ENCODE peak calls at places on chromosome 20, in four cellular contexts. R is colonic mucosa, E is fibroblast of lung, C is endothelial cell of umbilical vein. O is an unnamed sample. For H3K4me1, the result is how much of the 10 kb centered on the place peaks cover.

GRCh38 chr20:62043131-62043914 is 22.4 kb downstream of the TAF4 start:
- DNase-seq in R (no peak), E (no peak), C (no peak), O (no peak)

GRCh38 chr20:16612708-16613107 is 39.5 kb upstream of the KIF16B start:
- DNase-seq in R (no peak), E (no peak), C (no peak), O (no peak)

GRCh38 chr20:34820805-34821578 is 4.5 kb downstream of the NCOA6 start:
- DNase-seq in R (no peak), E (no peak), C (no peak), O (no peak)

GRCh38 chr20:57069442-57069841 is 197.0 kb downstream of the BMP7 start:
- DNase-seq in R (no peak), E (no peak), C (no peak), O (no peak)

GRCh38 chr20:16123623-16124022 is 449.6 kb downstream of the KIF16B start:
- DNase-seq in R (no peak), E (no peak), C (no peak), O (no peak)

GRCh38 chr20:17529586-17529985 is 1.6 kb downstream of the BFSP1 start:
- DNase-seq in R (no peak), E (no peak), C (no peak), O (no peak)

GRCh38 chr20:24662756-24663399 is 193.4 kb downstream of the SYNDIG1 start:
- DNase-seq in R (no peak), E (peak), C (no peak), O (no peak)

GRCh38 chr20:5013682-5014447 is 12.6 kb upstream of the SLC23A2 start:
- DNase-seq in R (no peak), E (no peak), C (no peak), O (no peak)

GRCh38 chr20:4869290-4870193 is 131.8 kb downstream of the SLC23A2 start:
- DNase-seq in R (peak), E (peak), C (no peak), O (peak)

GRCh38 chr20:63135411-63135810 is 80.5 kb downstream of the YTHDF1 start:
- DNase-seq in R (no peak), E (no peak), C (no peak), O (no peak)

GRCh38 chr20:34558320-34559202 is at the start of gene MAP1LC3A:
- DNase-seq in R (peak), E (peak), C (peak), O (peak)

GRCh38 chr20:483791-484644 is 21.7 kb upstream of the TBC1D20 start:
- DNase-seq in R (no peak), E (no peak), C (peak), O (no peak)

GRCh38 chr20:973785-974194 is 28.3 kb downstream of the RSPO4 start:
- DNase-seq in R (peak), E (no peak), C (no peak), O (no peak)

GRCh38 chr20:15045246-15045645 is 707.8 kb upstream of the FLRT3 start:
- DNase-seq in R (no peak), E (no peak), C (no peak), O (no peak)

GRCh38 chr20:34042286-34042685 is 48.6 kb downstream of the RALY start:
- DNase-seq in R (no peak), E (no peak), C (no peak), O (no peak)

GRCh38 chr20:43570496-43570895 is 11.7 kb downstream of the SGK2 start:
- DNase-seq in R (peak), E (no peak), C (no peak), O (no peak)

GRCh38 chr20:10547276-10548114 is 112.4 kb downstream of the SLX4IP start:
- DNase-seq in R (no peak), E (no peak), C (peak), O (no peak)

GRCh38 chr20:57753332-57754164 is 43.7 kb upstream of the PMEPA1 start:
- DNase-seq in R (no peak), E (no peak), C (no peak), O (no peak)

GRCh38 chr20:3706774-3707507 is 5.5 kb downstream of the SIGLEC1 start:
- DNase-seq in R (no peak), E (peak), C (no peak), O (no peak)

GRCh38 chr20:20211988-20212518 is 155.9 kb upstream of the INSM1 start:
- DNase-seq in R (no peak), E (no peak), C (no peak), O (no peak)

GRCh38 chr20:37734228-37734980 is 40.6 kb downstream of the CTNNBL1 start:
- DNase-seq in R (no peak), E (peak), C (no peak), O (no peak)

GRCh38 chr20:34546751-34547181 is 11.8 kb upstream of the MAP1LC3A start:
- DNase-seq in R (peak), E (no peak), C (no peak), O (no peak)

GRCh38 chr20:62952373-62953166 is at the start of gene SLC17A9:
- DNase-seq in R (peak), E (peak), C (peak), O (peak)

GRCh38 chr20:47854687-47855212 is 69.5 kb upstream of the SULF2 start:
- DNase-seq in R (no peak), E (peak), C (peak), O (no peak)

GRCh38 chr20:25246182-25246943 is 1.5 kb upstream of the PYGB start:
- DNase-seq in R (peak), E (no peak), C (no peak), O (no peak)

GRCh38 chr20:50376888-50377459 is 133.2 kb upstream of the PTPN1 start:
- DNase-seq in R (no peak), E (no peak), C (no peak), O (no peak)

GRCh38 chr20:10540636-10541493 is 105.8 kb downstream of the SLX4IP start:
- DNase-seq in R (no peak), E (peak), C (peak), O (no peak)

GRCh38 chr20:3825526-3825925 is 5.2 kb downstream of the AP5S1 start:
- DNase-seq in R (no peak), E (no peak), C (no peak), O (no peak)

GRCh38 chr20:62309947-62310756 is 7.4 kb downstream of the ADRM1 start:
- DNase-seq in R (no peak), E (no peak), C (no peak), O (no peak)

GRCh38 chr20:59646487-59646886 is 42.1 kb downstream of the PHACTR3 start:
- DNase-seq in R (peak), E (no peak), C (no peak), O (no peak)

GRCh38 chr20:23365390-23366165 is 3.6 kb downstream of the GZF1 start:
- DNase-seq in R (no peak), E (no peak), C (no peak), O (no peak)
- H3K4me1 ChIP-seq in R (under half), E (under half), C (under half), O (under half)

GRCh38 chr20:39347626-39348025 is 385.5 kb downstream of the DHX35 start:
- DNase-seq in R (no peak), E (no peak), C (no peak), O (no peak)

DNA sequence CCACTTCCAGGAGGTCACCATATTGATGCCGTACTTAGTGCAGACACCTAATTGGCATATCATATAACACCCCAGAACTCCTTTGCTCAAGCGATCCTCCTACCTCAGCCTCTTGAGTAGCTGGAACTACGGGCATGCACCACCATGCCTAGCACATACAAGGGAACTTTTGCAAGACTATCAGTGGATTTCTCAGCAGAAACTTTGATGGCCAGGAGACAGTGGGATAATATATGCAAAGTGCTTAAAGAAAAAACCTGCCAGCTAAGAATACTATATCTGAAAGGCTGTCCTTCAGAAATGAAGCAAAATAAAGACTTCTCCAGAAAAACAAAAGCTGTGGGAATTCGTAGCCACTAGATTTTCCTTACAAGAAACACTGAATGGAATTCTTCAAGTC is 387.1 kb downstream of the DHX35 start:
- DNase-seq in R (no peak), E (no peak), C (no peak), O (no peak)
- H3K27ac ChIP-seq in R (no peak), E (no peak), C (no peak), O (no peak)

GRCh38 chr20:32842688-32843524 is 15.8 kb upstream of the EFCAB8 start:
- DNase-seq in R (no peak), E (no peak), C (no peak), O (no peak)
- H3K4me1 ChIP-seq in R (under half), E (under half), C (under half), O (under half)

GRCh38 chr20:53599378-53599777 is 5.7 kb upstream of the ZNF217 start:
- DNase-seq in R (peak), E (no peak), C (no peak), O (no peak)

GRCh38 chr20:53597085-53597482 is 3.4 kb upstream of the ZNF217 start:
- DNase-seq in R (peak), E (no peak), C (no peak), O (no peak)

GRCh38 chr20:53597521-53598120 is 4.0 kb upstream of the ZNF217 start:
- DNase-seq in R (peak), E (no peak), C (no peak), O (no peak)

GRCh38 chr20:53599039-53599362 is 5.4 kb upstream of the ZNF217 start:
- DNase-seq in R (no peak), E (no peak), C (no peak), O (no peak)

DNA sequence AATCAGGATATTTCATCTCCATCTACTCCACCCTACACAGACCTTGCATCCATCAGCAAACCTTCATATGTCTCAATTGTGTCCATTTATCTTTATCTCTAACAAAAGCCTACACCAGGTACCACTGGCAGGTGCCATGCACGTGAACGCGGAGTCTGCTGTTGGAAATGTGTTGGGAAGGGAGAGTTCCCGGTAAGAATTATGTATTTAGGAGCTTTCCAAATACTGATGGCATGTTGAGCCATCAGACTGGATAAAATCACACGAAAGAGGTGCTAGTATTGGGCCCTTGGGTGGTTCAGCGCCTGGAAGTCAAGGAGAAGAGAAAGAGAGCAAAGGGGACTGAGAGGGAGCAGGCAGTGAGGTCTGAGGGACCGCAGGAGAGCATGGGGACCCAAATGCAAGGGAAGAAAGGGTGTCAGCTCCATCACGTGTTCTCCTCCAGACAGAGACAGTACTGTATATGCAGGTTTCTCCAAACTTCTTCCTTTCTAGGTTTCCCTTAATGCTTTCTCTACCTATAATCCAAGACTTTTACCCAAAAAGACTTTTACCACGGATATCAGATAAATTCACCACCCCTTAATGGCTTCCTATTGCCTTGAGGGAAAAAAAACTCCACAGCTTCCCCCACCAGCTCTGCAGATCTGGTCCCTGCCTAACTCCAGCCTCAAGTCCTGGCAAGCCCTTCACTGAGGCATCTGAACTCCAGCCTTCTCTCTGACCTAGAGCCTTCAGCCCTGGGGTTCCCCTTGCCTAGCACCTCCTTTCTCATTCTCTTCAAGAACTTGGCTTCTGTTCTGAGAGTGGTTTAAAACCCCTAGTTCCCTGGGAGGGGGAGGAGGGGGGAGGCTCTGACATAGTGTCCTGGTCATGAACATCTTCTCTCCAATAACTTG is 4.8 kb upstream of the ZNF217 start:
- DNase-seq in R (peak), E (no peak), C (no peak), O (peak)
- H3K27ac ChIP-seq in R (no peak), E (no peak), C (no peak), O (no peak)